ENCODE peak calls at places on chromosomes 2 and 18, in six cellular contexts. K is astrocyte, F is upper lobe of left lung, L is MM.1S, I is fibroblast of lung, G is heart left ventricle. J is an unnamed sample.

GRCh38 chr18:55918449-55918848 is 330.5 kb upstream of the TCF4 start:
- DNase-seq in K (peak; percentile 49), F (no peak), L (no peak), I (peak; percentile 66), G (no peak), J (no peak)

GRCh38 chr18:44474596-44474995 is 206.1 kb upstream of the SETBP1 start:
- DNase-seq in K (peak; percentile 31), F (no peak), L (no peak), I (peak; percentile 43), G (no peak), J (no peak)

GRCh38 chr2:186862869-186863709 is 14.1 kb upstream of the ZSWIM2 start:
- DNase-seq in K (peak; percentile 9), F (no peak), L (peak; percentile 47), I (peak; percentile 24), G (no peak), J (no peak)

GRCh38 chr2:203578511-203579130 is 43.5 kb upstream of the RAPH1 start:
- DNase-seq in K (no peak), F (no peak), L (no peak), I (no peak), G (no peak), J (no peak)

GRCh38 chr18:32909798-32910561 is 137.2 kb upstream of the KLHL14 start:
- DNase-seq in K (no peak), F (no peak), L (no peak), I (no peak), G (no peak), J (no peak)

GRCh38 chr18:32470136-32470712 is 458 bp downstream of the GAREM1 start:
- DNase-seq in K (peak; percentile 22), F (peak; percentile 44), L (peak; percentile 29), I (peak; percentile 51), G (peak; percentile 33), J (peak; percentile 70)

GRCh38 chr18:8426401-8426800 is 182.8 kb upstream of the RAB12 start:
- DNase-seq in K (no peak), F (no peak), L (no peak), I (no peak), G (no peak), J (no peak)

GRCh38 chr18:26480897-26481795 is 67.2 kb downstream of the KCTD1 start:
- DNase-seq in K (peak; percentile 99), F (no peak), L (no peak), I (peak; percentile 99), G (no peak), J (no peak)

GRCh38 chr18:10114727-10115463 is 201.1 kb downstream of the VAPA start:
- DNase-seq in K (no peak), F (no peak), L (no peak), I (no peak), G (no peak), J (no peak)

GRCh38 chr2:24774373-24774772 is 18.8 kb downstream of the PTRHD1 start:
- DNase-seq in K (no peak), F (no peak), L (no peak), I (no peak), G (no peak), J (no peak)

GRCh38 chr18:77088977-77089795 is 43.4 kb downstream of the MBP start:
- DNase-seq in K (no peak), F (peak; percentile 79), L (no peak), I (no peak), G (no peak), J (peak; percentile 61)

GRCh38 chr2:98478861-98479770 is 34.5 kb downstream of the INPP4A start:
- DNase-seq in K (no peak), F (no peak), L (peak; percentile 47), I (no peak), G (no peak), J (no peak)

GRCh38 chr2:3738454-3738853 is 35.1 kb downstream of the DCDC2C start:
- DNase-seq in K (no peak), F (no peak), L (peak; percentile 16), I (no peak), G (no peak), J (no peak)

GRCh38 chr2:191844706-191845105 is 2.2 kb downstream of the CAVIN2 start:
- DNase-seq in K (no peak), F (no peak), L (no peak), I (no peak), G (no peak), J (no peak)

GRCh38 chr2:165587335-165587938 is 117.9 kb downstream of the CSRNP3 start:
- DNase-seq in K (no peak), F (no peak), L (peak; percentile 24), I (no peak), G (no peak), J (no peak)

GRCh38 chr2:236133410-236134012 is 34.7 kb downstream of the GBX2 start:
- DNase-seq in K (no peak), F (no peak), L (no peak), I (no peak), G (no peak), J (no peak)

GRCh38 chr18:59549797-59550516 is 147.3 kb downstream of the CCBE1 start:
- DNase-seq in K (no peak), F (no peak), L (no peak), I (no peak), G (peak; percentile 35), J (no peak)

GRCh38 chr2:238260879-238261278 is 21.0 kb upstream of the HES6 start:
- DNase-seq in K (peak; percentile 15), F (no peak), L (no peak), I (peak; percentile 44), G (no peak), J (peak; percentile 47)

GRCh38 chr2:165240927-165241326 is 1.7 kb downstream of the SCN2A start:
- DNase-seq in K (no peak), F (no peak), L (no peak), I (no peak), G (no peak), J (no peak)

GRCh38 chr2:142967060-142967459 is 89.6 kb downstream of the KYNU start:
- DNase-seq in K (no peak), F (no peak), L (no peak), I (no peak), G (no peak), J (no peak)

GRCh38 chr2:127183771-127184170 is 36.3 kb downstream of the CYP27C1 start:
- DNase-seq in K (no peak), F (no peak), L (no peak), I (no peak), G (no peak), J (no peak)

GRCh38 chr2:127185093-127185492 is 35.0 kb downstream of the CYP27C1 start:
- DNase-seq in K (no peak), F (no peak), L (no peak), I (no peak), G (no peak), J (no peak)

GRCh38 chr2:127187831-127188230 is 32.3 kb downstream of the CYP27C1 start:
- DNase-seq in K (no peak), F (no peak), L (no peak), I (no peak), G (no peak), J (no peak)

GRCh38 chr2:127187081-127187775 is 32.9 kb downstream of the CYP27C1 start:
- DNase-seq in K (no peak), F (no peak), L (no peak), I (no peak), G (no peak), J (no peak)

DNA sequence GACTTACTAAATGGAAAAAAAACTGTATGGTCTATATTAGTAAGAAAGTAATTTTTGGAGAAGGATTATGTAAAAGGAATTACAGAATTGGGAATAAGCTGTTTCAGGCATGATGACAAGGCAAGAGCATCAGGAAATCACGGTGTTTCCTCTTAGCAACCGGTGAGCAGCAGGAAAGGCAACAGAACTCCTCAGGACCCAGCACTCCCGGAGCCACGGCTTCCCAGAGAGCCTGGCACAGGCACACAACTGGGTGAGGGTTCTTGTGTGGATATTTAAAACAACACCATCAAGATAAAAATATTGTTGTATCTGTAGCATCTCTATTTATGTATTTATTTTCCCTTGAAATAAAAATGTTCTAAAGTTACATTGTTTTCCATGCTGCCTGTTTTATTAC is 34.4 kb downstream of the CYP27C1 start:
- DNase-seq in K (no peak), F (no peak), L (no peak), I (no peak), G (no peak), J (no peak)
- H3K4me3 ChIP-seq in K (no peak overlapping the region), F (no peak overlapping the region), L (no peak overlapping the region), I (no peak overlapping the region), G (no peak overlapping the region), J (no peak overlapping the region)

DNA sequence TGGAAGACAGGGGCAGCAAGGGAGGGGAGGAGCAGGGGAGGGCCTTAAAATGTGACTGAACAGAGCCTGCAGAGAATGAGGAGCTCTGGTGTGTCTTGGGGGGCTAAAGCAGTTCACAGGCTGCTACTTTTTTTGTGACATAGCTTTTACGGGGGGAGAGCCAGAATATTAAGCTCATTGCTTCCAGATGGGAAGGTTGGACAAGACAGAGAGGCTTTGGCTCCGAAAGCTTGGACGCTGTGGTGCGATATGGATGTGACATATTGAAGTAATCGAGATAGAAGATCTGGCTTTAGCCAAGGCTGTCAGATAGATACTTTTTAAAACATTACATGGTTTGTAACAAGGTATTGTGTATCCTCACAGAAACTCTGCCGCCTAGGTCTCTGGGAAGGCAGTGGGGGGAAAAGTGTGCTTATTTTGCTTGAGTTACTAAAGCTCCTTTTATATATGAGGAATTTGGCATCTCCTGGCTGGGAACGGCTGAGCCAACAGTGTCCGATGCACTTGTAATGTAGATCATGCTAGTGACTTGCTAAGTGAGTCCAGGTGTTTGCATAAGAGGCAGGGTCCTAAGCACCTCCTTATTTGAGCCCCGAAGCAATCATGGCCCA is 40.4 kb downstream of the RDH14 start:
- DNase-seq in K (no peak), F (no peak), L (no peak), I (no peak), G (no peak), J (no peak)
- H3K4me1 ChIP-seq in K (peaks cover 25% of the 10 kb centered on the region), F (peaks cover 13% of the 10 kb centered on the region), L (no peaks in the 10 kb centered on the region), I (peaks cover 12% of the 10 kb centered on the region), G (peaks cover 6% of the 10 kb centered on the region), J (peaks cover 23% of the 10 kb centered on the region)

DNA sequence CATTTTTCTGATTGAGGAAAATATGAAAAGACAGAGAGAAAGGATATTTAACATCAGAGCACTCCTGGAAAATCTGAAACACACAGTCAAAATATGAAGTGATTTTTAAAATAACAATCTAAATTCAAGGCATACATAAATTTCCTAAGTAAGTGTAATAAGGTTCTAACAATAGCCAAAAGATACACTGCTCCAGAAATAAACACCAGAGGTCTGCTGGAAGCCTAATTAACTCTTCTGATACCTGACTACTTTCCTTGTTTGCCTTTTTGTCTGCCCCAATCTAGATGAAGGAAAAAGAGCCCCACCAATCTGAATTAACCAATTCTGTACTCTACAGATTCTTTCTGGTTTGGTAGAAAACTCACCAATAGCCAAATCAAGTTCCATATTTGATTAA is 87.1 kb downstream of the MEMO1 start:
- DNase-seq in K (no peak), F (no peak), L (no peak), I (no peak), G (no peak), J (no peak)
- H3K4me3 ChIP-seq in K (no peak overlapping the region), F (no peak overlapping the region), L (no peak overlapping the region), I (no peak overlapping the region), G (no peak overlapping the region), J (no peak overlapping the region)

DNA sequence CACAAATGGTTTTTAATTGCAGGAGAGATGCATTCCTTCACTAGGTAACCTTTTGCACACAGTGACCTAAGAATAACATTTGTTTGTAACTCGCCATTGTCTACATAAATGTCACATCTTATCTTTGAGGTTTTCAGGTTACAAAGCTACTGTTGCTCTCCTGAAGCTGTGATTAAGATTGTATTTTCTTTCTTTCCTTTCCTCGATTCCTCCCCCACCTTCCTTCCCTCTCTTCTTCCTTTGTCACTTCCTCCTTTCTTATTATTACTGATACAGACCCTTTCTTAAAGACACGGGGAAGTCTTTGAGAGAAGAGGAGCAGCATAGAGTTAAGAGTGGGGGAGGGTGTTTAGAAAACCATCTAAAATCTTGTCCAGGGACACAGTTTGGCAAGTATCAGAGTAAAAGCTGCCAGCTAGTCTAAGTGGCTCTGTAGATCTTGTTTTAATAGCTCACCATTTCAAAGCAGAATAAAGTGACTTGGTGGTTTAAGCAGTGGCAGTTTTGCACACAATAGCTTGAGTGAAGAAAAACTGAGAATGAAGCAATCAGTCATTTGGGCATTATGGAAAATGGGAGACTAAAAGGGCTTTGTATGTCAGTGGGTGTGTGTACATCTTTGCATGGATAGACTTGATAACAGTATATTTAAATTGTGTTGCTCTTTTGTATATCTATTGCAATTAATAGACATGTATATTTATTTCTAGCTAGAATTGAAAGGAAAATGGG is 10.9 kb downstream of the CERS6 start:
- DNase-seq in K (no peak), F (no peak), L (no peak), I (no peak), G (no peak), J (no peak)
- H3K4me1 ChIP-seq in K (no peaks in the 10 kb centered on the region), F (peaks cover 19% of the 10 kb centered on the region), L (peaks cover 41% of the 10 kb centered on the region), I (peaks cover 2% of the 10 kb centered on the region), G (peaks cover 56% of the 10 kb centered on the region), J (peaks cover 28% of the 10 kb centered on the region)

J was measured in psoas muscle.